ENCODE peak calls at places on chromosomes 3 and 15, in ten cellular contexts. One of them, this sample, is unnamed.

GRCh38 chr3:159919873-159920272 is 68.8 kb upstream of the IL12A start:
- DNase-seq in uterus: no peak
- DNase-seq in fibroblast of the aortic adventitia: peak
- DNase-seq in tibial nerve: no peak
- DNase-seq in bronchial epithelial cell: peak
- DNase-seq in heart left ventricle: no peak
- DNase-seq in MM.1S: peak
- DNase-seq in A673: no peak
- DNase-seq in AG09309: no peak
- DNase-seq in CD4-positive, alpha-beta T cell: no peak
- DNase-seq in this sample: no peak

GRCh38 chr3:181868576-181868975 is 156.9 kb downstream of the SOX2 start:
- DNase-seq in uterus: no peak
- DNase-seq in fibroblast of the aortic adventitia: no peak
- DNase-seq in tibial nerve: no peak
- DNase-seq in bronchial epithelial cell: no peak
- DNase-seq in heart left ventricle: no peak
- DNase-seq in MM.1S: no peak
- DNase-seq in A673: peak
- DNase-seq in AG09309: no peak
- DNase-seq in CD4-positive, alpha-beta T cell: no peak
- DNase-seq in this sample: no peak

GRCh38 chr3:196501316-196502064 is 2.1 kb downstream of the RNF168 start:
- DNase-seq in uterus: no peak
- DNase-seq in fibroblast of the aortic adventitia: peak
- DNase-seq in tibial nerve: no peak
- DNase-seq in bronchial epithelial cell: peak
- DNase-seq in heart left ventricle: no peak
- DNase-seq in MM.1S: peak
- DNase-seq in A673: peak
- DNase-seq in AG09309: no peak
- DNase-seq in CD4-positive, alpha-beta T cell: no peak
- DNase-seq in this sample: peak

GRCh38 chr15:67902579-67902979 is 62.7 kb upstream of the RNU6-1 start:
- DNase-seq in uterus: no peak
- DNase-seq in fibroblast of the aortic adventitia: no peak
- DNase-seq in tibial nerve: no peak
- DNase-seq in bronchial epithelial cell: no peak
- DNase-seq in heart left ventricle: no peak
- DNase-seq in MM.1S: no peak
- DNase-seq in A673: no peak
- DNase-seq in AG09309: no peak
- DNase-seq in CD4-positive, alpha-beta T cell: no peak
- DNase-seq in this sample: no peak

GRCh38 chr3:99767341-99767740 is 50.3 kb upstream of the CMSS1 start:
- DNase-seq in uterus: no peak
- DNase-seq in fibroblast of the aortic adventitia: peak
- DNase-seq in tibial nerve: no peak
- DNase-seq in bronchial epithelial cell: no peak
- DNase-seq in heart left ventricle: no peak
- DNase-seq in MM.1S: no peak
- DNase-seq in A673: no peak
- DNase-seq in AG09309: no peak
- DNase-seq in CD4-positive, alpha-beta T cell: no peak
- DNase-seq in this sample: no peak

GRCh38 chr3:132843851-132844565 is 121.8 kb upstream of the NPHP3 start:
- DNase-seq in uterus: no peak
- DNase-seq in fibroblast of the aortic adventitia: no peak
- DNase-seq in tibial nerve: no peak
- DNase-seq in bronchial epithelial cell: no peak
- DNase-seq in heart left ventricle: no peak
- DNase-seq in MM.1S: no peak
- DNase-seq in A673: no peak
- DNase-seq in AG09309: no peak
- DNase-seq in CD4-positive, alpha-beta T cell: no peak
- DNase-seq in this sample: no peak

GRCh38 chr3:192303235-192303634 is 424.1 kb downstream of the FGF12 start:
- DNase-seq in uterus: no peak
- DNase-seq in fibroblast of the aortic adventitia: no peak
- DNase-seq in tibial nerve: no peak
- DNase-seq in bronchial epithelial cell: no peak
- DNase-seq in heart left ventricle: no peak
- DNase-seq in MM.1S: no peak
- DNase-seq in A673: peak
- DNase-seq in AG09309: no peak
- DNase-seq in CD4-positive, alpha-beta T cell: no peak
- DNase-seq in this sample: no peak

GRCh38 chr15:70212963-70213315 is 115.2 kb upstream of the TLE3 start:
- DNase-seq in uterus: no peak
- DNase-seq in fibroblast of the aortic adventitia: no peak
- DNase-seq in tibial nerve: no peak
- DNase-seq in bronchial epithelial cell: no peak
- DNase-seq in heart left ventricle: no peak
- DNase-seq in MM.1S: no peak
- DNase-seq in A673: no peak
- DNase-seq in AG09309: no peak
- DNase-seq in CD4-positive, alpha-beta T cell: no peak
- DNase-seq in this sample: peak

DNA sequence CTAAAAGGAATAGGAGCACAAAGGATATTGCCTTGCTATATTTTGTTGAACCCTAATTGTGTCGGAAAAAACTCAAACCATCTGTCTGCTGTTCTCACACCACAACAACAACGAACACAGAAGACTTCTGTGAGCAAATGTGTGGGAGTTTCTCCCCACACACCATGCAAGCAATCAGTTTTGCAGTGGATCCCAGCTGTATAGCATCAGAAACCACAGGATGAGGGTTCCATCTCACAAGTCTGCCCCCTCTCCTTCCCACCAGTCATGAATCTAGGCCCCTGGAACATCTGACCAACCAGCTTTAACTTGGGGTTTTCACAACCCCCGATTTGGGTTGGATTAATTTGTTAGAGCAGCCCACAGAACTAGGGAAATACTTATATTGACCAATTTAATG is 91.3 kb upstream of the SLC4A7 start:
- DNase-seq in uterus: no peak
- DNase-seq in fibroblast of the aortic adventitia: no peak
- DNase-seq in tibial nerve: no peak
- DNase-seq in bronchial epithelial cell: no peak
- DNase-seq in heart left ventricle: no peak
- DNase-seq in MM.1S: no peak
- DNase-seq in A673: no peak
- DNase-seq in AG09309: no peak
- DNase-seq in CD4-positive, alpha-beta T cell: no peak
- DNase-seq in this sample: no peak
- TF ChIP-seq CTCF in uterus: no peak
- TF ChIP-seq CTCF in fibroblast of the aortic adventitia: no peak
- TF ChIP-seq CTCF in tibial nerve: no peak
- TF ChIP-seq CTCF in bronchial epithelial cell: no peak
- TF ChIP-seq CTCF in heart left ventricle: no peak
- TF ChIP-seq CTCF in MM.1S: no peak
- TF ChIP-seq CTCF in A673: no peak
- TF ChIP-seq CTCF in AG09309: no peak
- TF ChIP-seq CTCF in CD4-positive, alpha-beta T cell: no peak
- TF ChIP-seq CTCF in this sample: no peak

GRCh38 chr3:138835177-138835757 is 539 bp upstream of the PIK3CB start:
- DNase-seq in uterus: no peak
- DNase-seq in fibroblast of the aortic adventitia: no peak
- DNase-seq in tibial nerve: no peak
- DNase-seq in bronchial epithelial cell: no peak
- DNase-seq in heart left ventricle: no peak
- DNase-seq in MM.1S: no peak
- DNase-seq in A673: no peak
- DNase-seq in AG09309: no peak
- DNase-seq in CD4-positive, alpha-beta T cell: no peak
- DNase-seq in this sample: no peak

GRCh38 chr3:138829097-138829496 is 5.6 kb downstream of the PIK3CB start:
- DNase-seq in uterus: no peak
- DNase-seq in fibroblast of the aortic adventitia: no peak
- DNase-seq in tibial nerve: no peak
- DNase-seq in bronchial epithelial cell: no peak
- DNase-seq in heart left ventricle: no peak
- DNase-seq in MM.1S: no peak
- DNase-seq in A673: no peak
- DNase-seq in AG09309: no peak
- DNase-seq in CD4-positive, alpha-beta T cell: no peak
- DNase-seq in this sample: no peak

GRCh38 chr3:138829886-138830510 is 4.7 kb downstream of the PIK3CB start:
- DNase-seq in uterus: no peak
- DNase-seq in fibroblast of the aortic adventitia: no peak
- DNase-seq in tibial nerve: no peak
- DNase-seq in bronchial epithelial cell: no peak
- DNase-seq in heart left ventricle: no peak
- DNase-seq in MM.1S: no peak
- DNase-seq in A673: no peak
- DNase-seq in AG09309: no peak
- DNase-seq in CD4-positive, alpha-beta T cell: no peak
- DNase-seq in this sample: no peak

GRCh38 chr3:138833908-138834358 is 795 bp downstream of the PIK3CB start:
- DNase-seq in uterus: no peak
- DNase-seq in fibroblast of the aortic adventitia: peak
- DNase-seq in tibial nerve: peak
- DNase-seq in bronchial epithelial cell: peak
- DNase-seq in heart left ventricle: no peak
- DNase-seq in MM.1S: no peak
- DNase-seq in A673: peak
- DNase-seq in AG09309: no peak
- DNase-seq in CD4-positive, alpha-beta T cell: no peak
- DNase-seq in this sample: no peak

DNA sequence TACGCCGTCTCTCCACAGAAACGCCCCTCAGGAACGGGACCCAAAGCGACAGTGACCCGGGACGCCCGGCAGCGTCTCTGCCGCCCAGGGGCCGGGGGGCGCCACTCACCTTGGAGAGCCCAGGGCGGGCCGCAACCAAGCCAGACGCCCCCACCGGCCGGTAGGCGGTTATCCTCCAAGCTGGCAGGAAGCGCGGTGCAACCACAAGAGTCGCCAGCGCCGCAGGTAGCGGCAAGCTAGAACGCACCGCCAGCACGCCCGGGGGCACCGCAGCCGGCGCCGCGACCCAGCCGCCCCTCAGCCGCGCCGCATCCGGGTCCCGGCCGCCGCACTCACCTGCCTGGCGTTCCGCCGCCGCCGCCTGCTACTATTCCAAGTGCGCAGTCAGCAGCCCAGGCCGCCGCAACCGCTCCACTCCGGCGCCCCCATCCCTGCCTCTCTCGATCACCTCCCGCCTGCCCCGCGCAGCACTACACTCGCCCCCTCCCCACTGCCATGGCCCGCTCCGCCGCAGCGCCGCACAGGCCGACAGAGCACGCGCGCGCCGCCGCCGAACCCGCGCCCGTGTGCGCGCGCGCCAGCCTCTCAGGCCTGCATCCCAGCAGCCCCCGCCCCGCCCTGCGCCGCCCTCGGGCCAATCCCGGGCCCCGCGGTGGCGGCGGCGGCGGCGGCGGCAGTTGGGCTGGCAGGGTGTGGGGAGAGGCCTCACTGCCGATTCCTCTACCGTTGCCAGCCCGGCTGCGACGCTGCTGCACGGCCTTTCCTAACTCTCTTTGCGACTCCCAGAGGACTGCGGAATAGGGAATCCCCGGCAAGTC is at the start of gene PIK3CB:
- DNase-seq in uterus: peak
- DNase-seq in fibroblast of the aortic adventitia: peak
- DNase-seq in tibial nerve: peak
- DNase-seq in bronchial epithelial cell: peak
- DNase-seq in heart left ventricle: peak
- DNase-seq in MM.1S: peak
- DNase-seq in A673: peak
- DNase-seq in AG09309: no peak
- DNase-seq in CD4-positive, alpha-beta T cell: peak
- DNase-seq in this sample: peak
- TF ChIP-seq CTCF in uterus: peak
- TF ChIP-seq CTCF in fibroblast of the aortic adventitia: no peak
- TF ChIP-seq CTCF in tibial nerve: no peak
- TF ChIP-seq CTCF in bronchial epithelial cell: peak
- TF ChIP-seq CTCF in heart left ventricle: no peak
- TF ChIP-seq CTCF in MM.1S: peak
- TF ChIP-seq CTCF in A673: peak
- TF ChIP-seq CTCF in AG09309: no peak
- TF ChIP-seq CTCF in CD4-positive, alpha-beta T cell: peak
- TF ChIP-seq CTCF in this sample: no peak

DNA sequence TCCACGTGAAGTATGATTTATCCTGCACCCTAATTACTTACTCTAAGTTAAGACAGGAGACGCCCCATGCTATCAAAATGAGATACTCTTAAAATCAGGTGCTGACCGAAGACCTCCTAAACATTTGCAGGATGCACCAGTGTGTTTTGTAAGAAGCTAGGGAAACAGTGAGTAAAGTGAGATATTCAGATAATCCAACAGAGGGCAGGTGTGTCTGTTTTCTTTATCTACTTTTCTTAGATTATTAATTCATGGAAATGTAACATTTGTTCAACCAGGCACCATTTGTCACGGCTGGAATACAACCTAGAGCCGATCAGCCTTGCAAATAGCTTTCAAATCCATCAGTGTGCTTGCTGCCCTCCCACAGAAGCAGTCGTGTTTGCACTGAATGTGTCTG is 202.0 kb upstream of the CHRM5 start:
- DNase-seq in uterus: no peak
- DNase-seq in fibroblast of the aortic adventitia: peak
- DNase-seq in tibial nerve: no peak
- DNase-seq in bronchial epithelial cell: peak
- DNase-seq in heart left ventricle: no peak
- DNase-seq in MM.1S: no peak
- DNase-seq in A673: no peak
- DNase-seq in AG09309: no peak
- DNase-seq in CD4-positive, alpha-beta T cell: no peak
- DNase-seq in this sample: no peak
- TF ChIP-seq CTCF in uterus: no peak
- TF ChIP-seq CTCF in fibroblast of the aortic adventitia: no peak
- TF ChIP-seq CTCF in tibial nerve: no peak
- TF ChIP-seq CTCF in bronchial epithelial cell: peak
- TF ChIP-seq CTCF in heart left ventricle: no peak
- TF ChIP-seq CTCF in MM.1S: peak
- TF ChIP-seq CTCF in A673: no peak
- TF ChIP-seq CTCF in AG09309: peak
- TF ChIP-seq CTCF in CD4-positive, alpha-beta T cell: no peak
- TF ChIP-seq CTCF in this sample: no peak

GRCh38 chr3:5022966-5023776 is 43.9 kb downstream of the BHLHE40 start:
- DNase-seq in uterus: peak
- DNase-seq in fibroblast of the aortic adventitia: peak
- DNase-seq in tibial nerve: no peak
- DNase-seq in bronchial epithelial cell: peak
- DNase-seq in heart left ventricle: peak
- DNase-seq in MM.1S: no peak
- DNase-seq in A673: peak
- DNase-seq in AG09309: peak
- DNase-seq in CD4-positive, alpha-beta T cell: no peak
- DNase-seq in this sample: no peak

GRCh38 chr3:5022187-5022965 is 43.1 kb downstream of the BHLHE40 start:
- DNase-seq in uterus: no peak
- DNase-seq in fibroblast of the aortic adventitia: peak
- DNase-seq in tibial nerve: no peak
- DNase-seq in bronchial epithelial cell: peak
- DNase-seq in heart left ventricle: no peak
- DNase-seq in MM.1S: no peak
- DNase-seq in A673: no peak
- DNase-seq in AG09309: no peak
- DNase-seq in CD4-positive, alpha-beta T cell: no peak
- DNase-seq in this sample: no peak

GRCh38 chr3:5020262-5020722 is 41.1 kb downstream of the BHLHE40 start:
- DNase-seq in uterus: no peak
- DNase-seq in fibroblast of the aortic adventitia: no peak
- DNase-seq in tibial nerve: no peak
- DNase-seq in bronchial epithelial cell: peak
- DNase-seq in heart left ventricle: no peak
- DNase-seq in MM.1S: no peak
- DNase-seq in A673: no peak
- DNase-seq in AG09309: no peak
- DNase-seq in CD4-positive, alpha-beta T cell: no peak
- DNase-seq in this sample: no peak

GRCh38 chr3:5021116-5021515 is 41.9 kb downstream of the BHLHE40 start:
- DNase-seq in uterus: no peak
- DNase-seq in fibroblast of the aortic adventitia: no peak
- DNase-seq in tibial nerve: no peak
- DNase-seq in bronchial epithelial cell: no peak
- DNase-seq in heart left ventricle: no peak
- DNase-seq in MM.1S: no peak
- DNase-seq in A673: no peak
- DNase-seq in AG09309: no peak
- DNase-seq in CD4-positive, alpha-beta T cell: no peak
- DNase-seq in this sample: no peak

GRCh38 chr3:5021571-5022092 is 42.4 kb downstream of the BHLHE40 start:
- DNase-seq in uterus: no peak
- DNase-seq in fibroblast of the aortic adventitia: peak
- DNase-seq in tibial nerve: no peak
- DNase-seq in bronchial epithelial cell: peak
- DNase-seq in heart left ventricle: no peak
- DNase-seq in MM.1S: no peak
- DNase-seq in A673: no peak
- DNase-seq in AG09309: no peak
- DNase-seq in CD4-positive, alpha-beta T cell: no peak
- DNase-seq in this sample: no peak
- TF ChIP-seq CTCF in uterus: no peak
- TF ChIP-seq CTCF in fibroblast of the aortic adventitia: no peak
- TF ChIP-seq CTCF in tibial nerve: no peak
- TF ChIP-seq CTCF in bronchial epithelial cell: no peak
- TF ChIP-seq CTCF in heart left ventricle: no peak
- TF ChIP-seq CTCF in MM.1S: no peak
- TF ChIP-seq CTCF in A673: no peak
- TF ChIP-seq CTCF in AG09309: no peak
- TF ChIP-seq CTCF in CD4-positive, alpha-beta T cell: no peak
- TF ChIP-seq CTCF in this sample: no peak

This sample was measured in lower leg skin.